ENCODE peak calls at places on chromosomes 6 and 20, in nine cellular contexts. K is A549, J is OCI-LY7, M is HepG2, O is heart right ventricle, X is pancreas, F is SK-N-SH, R is transverse colon, D is cardiac muscle cell. E is an unnamed sample.

GRCh38 chr6:160275511-160276003 is 16.9 kb upstream of the SLC22A2 start:
- DNase-seq in K (no peak), J (no peak), M (no peak), O (no peak), X (no peak), F (no peak), R (no peak), D (no peak), E (no peak)

GRCh38 chr6:143260857-143261256 is 189.6 kb downstream of the ADAT2 start:
- DNase-seq in K (peak; percentile 1), J (no peak), M (no peak), O (no peak), X (no peak), F (no peak), R (no peak), D (no peak), E (no peak)

GRCh38 chr6:118813795-118814194 is 80.2 kb upstream of the ASF1A start:
- DNase-seq in K (no peak), J (no peak), M (no peak), O (no peak), X (no peak), F (no peak), R (no peak), D (peak; percentile 30), E (no peak)

GRCh38 chr6:48628316-48628715 is 517.3 kb upstream of the PTCHD4 start:
- DNase-seq in K (no peak), J (no peak), M (no peak), O (no peak), X (no peak), F (no peak), R (no peak), D (peak; percentile 6), E (no peak)

GRCh38 chr20:588932-589672 is 21.0 kb downstream of the TCF15 start:
- DNase-seq in K (peak; percentile 41), J (no peak), M (no peak), O (no peak), X (no peak), F (peak; percentile 32), R (no peak), D (no peak), E (no peak)

GRCh38 chr6:34248198-34248726 is 544 bp downstream of the SMIM29 start:
- DNase-seq in K (peak; percentile 43), J (peak; percentile 42), M (peak; percentile 35), O (peak; percentile 67), X (peak; percentile 58), F (peak; percentile 65), R (peak; percentile 75), D (no peak), E (no peak)

GRCh38 chr6:15183979-15184378 is 61.9 kb upstream of the JARID2 start:
- DNase-seq in K (no peak), J (no peak), M (no peak), O (no peak), X (no peak), F (no peak), R (no peak), D (no peak), E (no peak)

GRCh38 chr20:35478804-35479472 is 23.5 kb downstream of the CEP250 start:
- DNase-seq in K (peak; percentile 26), J (peak; percentile 24), M (peak; percentile 77), O (peak; percentile 17), X (no peak), F (no peak), R (peak; percentile 24), D (peak; percentile 13), E (no peak)

GRCh38 chr20:42093542-42094440 is 475.6 kb upstream of the CHD6 start:
- DNase-seq in K (no peak), J (no peak), M (no peak), O (no peak), X (no peak), F (no peak), R (no peak), D (no peak), E (no peak)

GRCh38 chr6:27161946-27162603 is 85.4 kb upstream of the PRSS16 start:
- DNase-seq in K (peak; percentile 66), J (peak; percentile 62), M (peak; percentile 27), O (no peak), X (peak; percentile 56), F (peak; percentile 34), R (no peak), D (peak; percentile 58), E (no peak)

GRCh38 chr6:84773133-84773430 is 8.7 kb upstream of the TBX18 start:
- DNase-seq in K (peak; percentile 50), J (no peak), M (no peak), O (no peak), X (no peak), F (no peak), R (no peak), D (no peak), E (no peak)

GRCh38 chr6:6131492-6132109 is 124.9 kb upstream of the NRN1 start:
- DNase-seq in K (peak; percentile 23), J (peak; percentile 47), M (peak; percentile 53), O (no peak), X (no peak), F (peak; percentile 22), R (no peak), D (no peak), E (no peak)

GRCh38 chr6:138593100-138593877 is 94.0 kb upstream of the NHSL1 start:
- DNase-seq in K (peak; percentile 79), J (peak; percentile 10), M (peak; percentile 92), O (no peak), X (no peak), F (no peak), R (peak; percentile 45), D (peak; percentile 97), E (no peak)

GRCh38 chr20:43955244-43956191 is 40.9 kb downstream of the TOX2 start:
- DNase-seq in K (peak; percentile 79), J (no peak), M (no peak), O (no peak), X (no peak), F (no peak), R (no peak), D (peak; percentile 84), E (no peak)

GRCh38 chr6:6007311-6008113 is 787 bp upstream of the NRN1 start:
- DNase-seq in K (peak; percentile 18), J (peak; percentile 89), M (no peak), O (peak; percentile 28), X (no peak), F (peak; percentile 68), R (no peak), D (no peak), E (no peak)

GRCh38 chr6:92723390-92723931 is 695.9 kb downstream of the EPHA7 start:
- DNase-seq in K (no peak), J (no peak), M (no peak), O (no peak), X (no peak), F (no peak), R (no peak), D (peak; percentile 4), E (no peak)

GRCh38 chr6:126066068-126067048 is 80.0 kb downstream of the TRMT11 start:
- DNase-seq in K (no peak), J (no peak), M (no peak), O (no peak), X (no peak), F (no peak), R (no peak), D (peak; percentile 46), E (no peak)

GRCh38 chr6:113385020-113385431 is 472.1 kb upstream of the MARCKS start:
- DNase-seq in K (no peak), J (no peak), M (no peak), O (no peak), X (no peak), F (no peak), R (no peak), D (no peak), E (no peak)

GRCh38 chr6:151494235-151494950 is 576 bp downstream of the CCDC170 start:
- DNase-seq in K (peak; percentile 63), J (peak; percentile 8), M (peak; percentile 57), O (peak; percentile 49), X (no peak), F (peak; percentile 28), R (no peak), D (peak; percentile 54), E (no peak)

GRCh38 chr20:54174452-54175175 is 828 bp upstream of the CYP24A1 start:
- DNase-seq in K (peak; percentile 87), J (no peak), M (peak; percentile 56), O (no peak), X (no peak), F (no peak), R (no peak), D (peak; percentile 21), E (no peak)
- H3K4me3 ChIP-seq in K (peak overlapping the region; percentile 83), J (no peak overlapping the region), M (peak overlapping the region; percentile 54), O (no peak overlapping the region), X (no peak overlapping the region), F (peak overlapping the region; percentile 51), R (no peak overlapping the region), D (peak overlapping the region; percentile 16), E (peak overlapping the region; percentile 59)

GRCh38 chr6:74333406-74333805 is 637.4 kb downstream of the CD109 start:
- DNase-seq in K (no peak), J (no peak), M (no peak), O (no peak), X (no peak), F (no peak), R (no peak), D (peak; percentile 45), E (no peak)
- H3K27ac ChIP-seq in K (no peak overlapping the region), J (no peak overlapping the region), M (no peak overlapping the region), O (no peak overlapping the region), X (no peak overlapping the region), F (no peak overlapping the region), R (no peak overlapping the region), D (no peak overlapping the region), E (no peak overlapping the region)

DNA sequence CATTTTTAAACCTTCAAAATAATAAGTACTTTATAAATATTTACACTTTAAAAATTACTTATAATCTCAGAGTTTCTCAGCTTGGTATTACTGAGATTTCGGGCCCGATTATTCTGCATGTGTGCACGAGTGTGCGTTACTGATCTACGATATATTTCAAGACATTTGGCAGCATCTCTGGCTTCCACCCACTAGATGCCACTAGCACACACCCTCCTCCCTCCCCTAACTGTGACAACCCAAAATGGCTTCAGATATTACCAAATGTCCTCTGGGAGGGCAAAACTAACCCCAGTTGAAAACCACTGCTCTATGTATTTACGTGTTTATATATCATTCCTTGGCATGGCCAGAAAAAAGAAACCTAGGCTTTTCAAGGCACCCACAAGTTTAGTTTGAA is 95.9 kb downstream of the FYN start:
- DNase-seq in K (no peak), J (no peak), M (no peak), O (no peak), X (no peak), F (no peak), R (no peak), D (no peak), E (no peak)
- TF ChIP-seq CTCF in K (no peak), J (peak; percentile 24), M (peak; percentile 10), O (no peak), X (no peak), F (no peak), R (no peak), D (no peak), E (no peak)

DNA sequence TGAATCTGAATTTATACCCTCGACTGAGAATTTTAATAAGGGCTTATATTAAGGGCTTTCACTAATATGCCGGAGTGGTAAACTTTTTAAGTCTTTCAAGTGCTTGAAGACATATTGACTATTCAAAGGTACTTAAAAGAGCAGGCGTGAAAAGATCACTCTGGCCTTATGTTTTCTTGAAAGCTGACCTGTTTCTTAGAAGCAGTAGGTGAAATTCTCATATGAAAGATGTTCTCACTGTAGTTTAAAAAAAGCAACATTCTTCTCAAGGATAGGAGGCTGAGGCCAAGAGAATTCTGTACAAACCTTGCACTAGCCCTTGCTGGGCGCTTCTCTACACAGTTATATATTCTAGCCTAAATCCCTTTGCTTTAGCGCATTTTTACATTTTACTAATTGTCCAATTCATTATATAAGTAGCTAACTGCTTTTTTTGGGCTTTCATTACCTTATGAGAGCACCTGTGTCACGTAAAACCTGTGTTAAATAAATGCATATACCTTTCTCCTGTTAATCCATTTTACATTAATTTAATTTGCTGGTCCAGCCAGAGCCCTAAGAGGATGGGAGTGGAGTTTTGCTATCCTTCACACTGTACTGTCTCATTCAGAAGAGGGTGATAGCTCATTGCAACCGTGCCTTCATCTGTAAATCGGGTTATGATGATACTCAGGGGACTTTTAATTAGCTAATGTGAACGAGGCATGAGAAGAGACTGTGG is 59.6 kb upstream of the HFE start:
- DNase-seq in K (no peak), J (peak; percentile 56), M (no peak), O (no peak), X (no peak), F (no peak), R (no peak), D (no peak), E (no peak)
- H3K4me3 ChIP-seq in K (peak overlapping the region; percentile 69), J (peak overlapping the region; percentile 71), M (peak overlapping the region; percentile 59), O (peak overlapping the region; percentile 65), X (peak overlapping the region; percentile 51), F (peak overlapping the region; percentile 70), R (peak overlapping the region; percentile 48), D (peak overlapping the region; percentile 61), E (peak overlapping the region; percentile 76)

E was measured in coronary artery.